ENCODE peak calls at places on chromosomes 7 and 10, in ten cellular contexts. Y, V, W, B, R, L, U, O, D and E are unnamed samples.

GRCh38 chr10:93755443-93756127 is 2.2 kb upstream of the LGI1 start:
- DNase-seq in Y (no peak), V (no peak), W (no peak), B (no peak), R (no peak), L (no peak), U (no peak), O (no peak), D (no peak), E (no peak)

GRCh38 chr7:45670227-45670626 is 96.1 kb downstream of the ADCY1 start:
- DNase-seq in Y (no peak), V (no peak), W (no peak), B (no peak), R (no peak), L (no peak), U (no peak), O (no peak), D (no peak), E (peak; percentile 24)

GRCh38 chr7:2175514-2175913 is 57.2 kb downstream of the MAD1L1 start:
- DNase-seq in Y (peak; percentile 39), V (no peak), W (peak; percentile 37), B (no peak), R (no peak), L (no peak), U (peak; percentile 97), O (no peak), D (no peak), E (peak; percentile 74)

GRCh38 chr10:114623661-114624294 is 34.3 kb downstream of the ABLIM1 start:
- DNase-seq in Y (no peak), V (no peak), W (peak; percentile 81), B (no peak), R (no peak), L (peak; percentile 41), U (peak; percentile 88), O (no peak), D (no peak), E (no peak)

GRCh38 chr10:31345886-31346285 is 26.9 kb downstream of the ZEB1 start:
- DNase-seq in Y (no peak), V (no peak), W (no peak), B (no peak), R (no peak), L (no peak), U (peak; percentile 17), O (no peak), D (no peak), E (no peak)

GRCh38 chr7:1285556-1286301 is 53.1 kb downstream of the UNCX start:
- DNase-seq in Y (no peak), V (peak; percentile 61), W (no peak), B (no peak), R (peak; percentile 7), L (no peak), U (no peak), O (no peak), D (peak; percentile 9), E (no peak)

GRCh38 chr7:13407911-13408310 is 581.6 kb downstream of the ETV1 start:
- DNase-seq in Y (no peak), V (no peak), W (no peak), B (no peak), R (no peak), L (no peak), U (no peak), O (no peak), D (no peak), E (no peak)

GRCh38 chr10:62130948-62131347 is 137.7 kb downstream of the RTKN2 start:
- DNase-seq in Y (no peak), V (no peak), W (no peak), B (no peak), R (no peak), L (no peak), U (peak; percentile 98), O (no peak), D (no peak), E (no peak)

GRCh38 chr10:28558923-28559508 is 26.1 kb downstream of the WAC start:
- DNase-seq in Y (peak; percentile 38), V (no peak), W (no peak), B (no peak), R (no peak), L (no peak), U (peak; percentile 27), O (no peak), D (no peak), E (no peak)

DNA sequence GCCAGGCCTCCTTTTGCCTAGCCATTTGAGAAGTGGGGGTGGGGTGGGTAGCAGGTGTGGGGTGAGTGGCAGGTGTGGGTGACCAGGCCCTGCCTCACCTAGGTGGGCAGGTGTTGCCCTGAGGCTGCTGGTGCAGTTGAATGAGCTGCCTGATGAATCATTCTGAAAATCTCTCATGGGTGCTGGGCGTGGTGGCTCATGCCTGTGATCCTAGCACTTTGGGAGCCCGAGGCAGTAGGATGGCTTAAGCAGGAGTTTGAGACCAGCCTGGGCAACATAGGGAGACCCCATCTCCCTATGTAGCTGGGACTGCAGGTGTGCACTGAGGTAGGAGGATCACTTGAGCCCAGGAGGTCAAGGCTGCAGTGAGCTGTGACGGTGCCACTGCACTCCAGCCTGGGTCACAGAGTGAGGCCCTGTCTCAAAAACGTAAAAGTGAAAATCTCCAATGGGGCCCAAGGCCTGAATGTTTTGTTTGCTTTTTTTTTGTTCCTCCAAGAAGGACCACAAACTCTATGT is 17.7 kb downstream of the TSPAN14 start:
- DNase-seq in Y (no peak), V (no peak), W (no peak), B (no peak), R (no peak), L (no peak), U (no peak), O (no peak), D (no peak), E (peak; percentile 13)
- H3K4me1 ChIP-seq in Y (peaks cover 31% of the 10 kb centered on the region), V (peaks cover 100% of the 10 kb centered on the region), W (peaks cover 4% of the 10 kb centered on the region), B (no peaks in the 10 kb centered on the region), R (peaks cover 97% of the 10 kb centered on the region), L (peaks cover 23% of the 10 kb centered on the region), U (peaks cover 27% of the 10 kb centered on the region), O (peaks cover 13% of the 10 kb centered on the region), D (peaks cover 100% of the 10 kb centered on the region), E (no peaks in the 10 kb centered on the region)

DNA sequence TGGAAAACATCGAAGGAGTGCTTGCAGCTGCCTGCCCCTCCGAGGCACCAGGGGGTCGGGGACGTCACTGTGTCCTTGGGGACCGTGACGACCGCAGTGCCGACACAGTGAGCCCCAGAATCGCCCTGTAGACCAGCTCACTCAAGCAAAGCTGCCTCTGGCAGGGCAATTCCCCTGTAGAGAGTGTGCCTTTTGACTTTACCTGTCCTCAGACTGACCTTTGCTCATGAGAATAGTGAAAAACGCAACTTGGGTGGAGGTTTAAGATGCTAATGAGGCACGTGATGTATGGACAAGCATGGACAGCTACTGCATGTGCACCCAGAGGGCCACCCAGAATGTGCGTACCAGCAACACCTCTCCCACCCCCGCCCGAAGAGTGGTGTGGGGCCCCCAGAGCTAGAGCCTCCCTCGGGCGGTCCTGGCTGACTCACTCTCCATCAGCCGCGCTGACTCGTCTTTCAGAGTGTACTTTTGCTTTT is 271.9 kb downstream of the ADARB2 start:
- DNase-seq in Y (no peak), V (no peak), W (no peak), B (peak; percentile 32), R (no peak), L (no peak), U (no peak), O (no peak), D (no peak), E (no peak)
- H3K4me1 ChIP-seq in Y (peaks cover 11% of the 10 kb centered on the region), V (no peaks in the 10 kb centered on the region), W (no peaks in the 10 kb centered on the region), B (no peaks in the 10 kb centered on the region), R (no peaks in the 10 kb centered on the region), L (no peaks in the 10 kb centered on the region), U (no peaks in the 10 kb centered on the region), O (peaks cover 8% of the 10 kb centered on the region), D (no peaks in the 10 kb centered on the region), E (no peaks in the 10 kb centered on the region)

DNA sequence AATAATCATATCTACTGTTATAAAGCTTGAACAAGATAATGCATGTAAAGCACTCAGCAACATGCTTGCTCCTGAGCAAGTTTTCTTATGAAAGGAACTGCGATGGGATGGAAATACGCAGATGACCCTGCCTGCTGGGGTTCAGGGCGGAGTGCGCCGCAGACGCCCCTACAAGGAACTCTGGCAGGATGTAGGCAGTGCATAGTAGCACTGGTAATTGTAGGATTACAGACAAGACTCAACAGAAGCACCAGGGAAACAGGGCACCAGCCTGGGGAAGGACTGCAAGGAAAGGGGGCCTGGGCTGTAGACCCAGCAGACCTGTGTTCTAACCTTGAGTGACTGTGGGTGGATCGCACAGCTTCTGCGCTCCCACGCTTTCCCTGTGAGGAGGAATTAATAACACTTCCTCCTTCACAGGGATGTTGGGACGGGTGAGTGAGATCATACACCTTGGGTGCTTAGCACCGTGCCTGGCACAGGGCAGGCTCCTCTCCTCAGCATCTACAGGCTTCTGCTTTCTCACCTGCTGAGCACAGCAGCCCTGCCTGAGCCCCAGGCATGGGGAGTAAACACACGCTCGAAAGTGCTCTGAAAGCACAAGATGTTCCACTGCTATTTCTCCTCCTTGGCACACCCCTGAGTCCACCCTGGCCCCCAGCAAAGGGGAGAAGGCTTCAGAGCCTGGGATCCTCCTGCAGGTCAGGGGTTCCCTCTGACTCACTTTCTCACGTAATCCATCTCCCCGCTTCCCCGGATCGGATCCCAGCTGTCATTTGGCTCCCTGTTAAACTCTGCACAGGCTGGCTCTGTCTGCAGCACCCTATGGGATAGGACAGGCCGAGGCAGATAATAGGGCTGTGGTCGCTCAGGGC is 19.2 kb downstream of the ITPRIP start:
- DNase-seq in Y (no peak), V (peak; percentile 79), W (no peak), B (no peak), R (no peak), L (peak; percentile 66), U (peak; percentile 73), O (no peak), D (peak; percentile 54), E (no peak)
- H3K4me1 ChIP-seq in Y (peaks cover 20% of the 10 kb centered on the region), V (peaks cover 82% of the 10 kb centered on the region), W (peaks cover 10% of the 10 kb centered on the region), B (peaks cover 7% of the 10 kb centered on the region), R (peaks cover 81% of the 10 kb centered on the region), L (peaks cover 81% of the 10 kb centered on the region), U (peaks cover 41% of the 10 kb centered on the region), O (peaks cover 66% of the 10 kb centered on the region), D (peaks cover 79% of the 10 kb centered on the region), E (peaks cover 15% of the 10 kb centered on the region)

DNA sequence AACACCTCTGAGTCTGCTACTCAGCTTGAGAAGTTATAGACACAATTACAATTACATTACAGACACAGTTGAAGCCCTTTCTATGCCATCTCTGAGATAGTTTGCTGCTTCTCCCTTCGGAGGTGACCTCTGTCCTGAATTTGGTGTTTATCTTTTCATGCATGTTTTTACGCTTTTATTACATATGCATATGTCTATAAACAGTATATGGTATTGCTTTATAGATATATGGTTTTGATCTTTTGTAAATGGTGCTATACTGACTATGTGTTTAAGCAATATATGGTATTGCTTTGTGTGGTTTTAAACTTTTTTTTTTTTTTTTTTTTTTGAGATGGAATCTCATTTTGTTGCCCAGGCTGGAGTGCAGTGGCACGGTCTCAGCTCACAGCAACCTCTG is 48.4 kb downstream of the HK1 start:
- DNase-seq in Y (no peak), V (no peak), W (no peak), B (no peak), R (no peak), L (no peak), U (no peak), O (no peak), D (no peak), E (no peak)
- H3K4me1 ChIP-seq in Y (peaks cover 55% of the 10 kb centered on the region), V (peaks cover 91% of the 10 kb centered on the region), W (no peaks in the 10 kb centered on the region), B (no peaks in the 10 kb centered on the region), R (peaks cover 92% of the 10 kb centered on the region), L (peaks cover 97% of the 10 kb centered on the region), U (peaks cover 14% of the 10 kb centered on the region), O (peaks cover 49% of the 10 kb centered on the region), D (peaks cover 66% of the 10 kb centered on the region), E (peaks cover 9% of the 10 kb centered on the region)

DNA sequence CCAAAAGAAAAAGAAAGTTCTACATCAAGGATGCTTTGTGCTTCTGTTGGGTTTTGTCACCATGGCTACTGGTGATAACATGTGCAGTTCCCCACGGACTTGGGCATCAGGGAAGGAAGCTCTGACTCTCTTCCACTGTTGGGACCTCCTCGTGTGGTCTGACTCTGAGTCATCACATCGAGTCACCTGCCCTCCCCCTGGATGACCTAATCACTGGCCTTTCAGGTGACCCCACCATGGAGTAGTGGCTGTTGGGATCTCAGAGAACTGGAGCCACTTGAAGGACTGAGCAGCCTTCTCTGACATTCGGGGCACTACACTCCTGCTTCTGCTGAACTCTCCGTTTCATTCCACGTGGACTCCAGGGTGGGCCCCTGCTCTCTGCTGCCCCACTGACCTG is 60.8 kb upstream of the DOCK1 start:
- DNase-seq in Y (no peak), V (no peak), W (no peak), B (no peak), R (no peak), L (no peak), U (no peak), O (no peak), D (no peak), E (no peak)
- H3K4me1 ChIP-seq in Y (no peaks in the 10 kb centered on the region), V (no peaks in the 10 kb centered on the region), W (no peaks in the 10 kb centered on the region), B (no peaks in the 10 kb centered on the region), R (no peaks in the 10 kb centered on the region), L (no peaks in the 10 kb centered on the region), U (no peaks in the 10 kb centered on the region), O (no peaks in the 10 kb centered on the region), D (no peaks in the 10 kb centered on the region), E (no peaks in the 10 kb centered on the region)